ENCODE peak calls at places on chromosome 16, in eight cellular contexts. D is activated naive CD4-positive, alpha-beta T cell treated with anti-CD3 and anti-CD28 coated beads for 36 hours; V is progenitor cell of endocrine pancreas; C is OCI-LY7; T is nucleus accumbens; S is hypothalamus; N is NCI-H1436; E is T-cell. K is an unnamed sample.

GRCh38 chr16:278863-279366 is 1.5 kb upstream of the ARHGDIG start:
- DNase-seq in D (peak), V (no peak), C (peak), T (no peak), S (no peak), N (peak), E (peak), K (no peak)

GRCh38 chr16:85560932-85561247 is 52.2 kb upstream of the GSE1 start:
- DNase-seq in D (no peak), V (no peak), C (no peak), T (no peak), S (no peak), N (no peak), E (no peak), K (no peak)

GRCh38 chr16:85234310-85235235 is 122.3 kb upstream of the CIBAR2 start:
- DNase-seq in D (no peak), V (peak), C (no peak), T (no peak), S (no peak), N (no peak), E (no peak), K (peak)

GRCh38 chr16:56691885-56692284 is 9.6 kb downstream of the MT1X start:
- DNase-seq in D (no peak), V (no peak), C (no peak), T (no peak), S (no peak), N (no peak), E (no peak), K (peak)

GRCh38 chr16:89349947-89350633 is 132.6 kb downstream of the ZNF778 start:
- DNase-seq in D (peak), V (no peak), C (no peak), T (no peak), S (no peak), N (no peak), E (no peak), K (no peak)

GRCh38 chr16:75483222-75483621 is 12.0 kb downstream of the CHST6 start:
- DNase-seq in D (no peak), V (no peak), C (no peak), T (no peak), S (no peak), N (no peak), E (no peak), K (no peak)

GRCh38 chr16:53913082-53913870 is 209.3 kb downstream of the FTO start:
- DNase-seq in D (peak), V (no peak), C (no peak), T (peak), S (no peak), N (no peak), E (no peak), K (no peak)

GRCh38 chr16:70523013-70523620 is at the start of gene COG4:
- DNase-seq in D (peak), V (peak), C (peak), T (peak), S (peak), N (peak), E (peak), K (peak)

GRCh38 chr16:4376126-4376819 is 4.6 kb downstream of the VASN start:
- DNase-seq in D (no peak), V (no peak), C (no peak), T (peak), S (peak), N (no peak), E (no peak), K (peak)

GRCh38 chr16:11797166-11797956 is at the start of gene ZC3H7A:
- DNase-seq in D (peak), V (peak), C (peak), T (peak), S (peak), N (peak), E (peak), K (peak)

GRCh38 chr16:59385953-59386352 is 651.8 kb upstream of the GOT2 start:
- DNase-seq in D (no peak), V (no peak), C (no peak), T (no peak), S (no peak), N (no peak), E (no peak), K (no peak)

GRCh38 chr16:15452456-15452855 is 18.1 kb downstream of the BMERB1 start:
- DNase-seq in D (no peak), V (no peak), C (no peak), T (no peak), S (no peak), N (no peak), E (no peak), K (no peak)

GRCh38 chr16:48321307-48322036 is 63.7 kb downstream of the SIAH1 start:
- DNase-seq in D (peak), V (no peak), C (no peak), T (no peak), S (no peak), N (no peak), E (no peak), K (no peak)

GRCh38 chr16:48745541-48745940 is 135.6 kb upstream of the N4BP1 start:
- DNase-seq in D (no peak), V (no peak), C (no peak), T (no peak), S (no peak), N (no peak), E (no peak), K (no peak)

GRCh38 chr16:85535352-85536072 is 77.6 kb upstream of the GSE1 start:
- DNase-seq in D (no peak), V (no peak), C (no peak), T (no peak), S (no peak), N (no peak), E (no peak), K (peak)

GRCh38 chr16:29678691-29679267 is at the start of gene QPRT:
- DNase-seq in D (no peak), V (peak), C (peak), T (no peak), S (peak), N (no peak), E (no peak), K (peak)

GRCh38 chr16:4182581-4183257 is 59.2 kb downstream of the SRL start:
- DNase-seq in D (no peak), V (no peak), C (no peak), T (no peak), S (no peak), N (no peak), E (no peak), K (no peak)

GRCh38 chr16:79519448-79519847 is 81.1 kb downstream of the MAF start:
- DNase-seq in D (no peak), V (no peak), C (no peak), T (no peak), S (no peak), N (no peak), E (no peak), K (no peak)

GRCh38 chr16:4846503-4846900 is 586 bp downstream of the GLYR1 start:
- DNase-seq in D (peak), V (peak), C (peak), T (peak), S (no peak), N (no peak), E (peak), K (peak)

GRCh38 chr16:1152123-1152638 is 725 bp upstream of the CACNA1H start:
- DNase-seq in D (peak), V (no peak), C (no peak), T (no peak), S (no peak), N (peak), E (peak), K (no peak)

GRCh38 chr16:79691001-79691400 is 90.5 kb upstream of the MAF start:
- DNase-seq in D (no peak), V (no peak), C (no peak), T (no peak), S (no peak), N (no peak), E (no peak), K (no peak)

GRCh38 chr16:59181821-59182420 is 447.8 kb upstream of the GOT2 start:
- DNase-seq in D (no peak), V (no peak), C (no peak), T (no peak), S (no peak), N (no peak), E (no peak), K (no peak)

GRCh38 chr16:68711421-68712139 is 25.5 kb upstream of the CDH1 start:
- DNase-seq in D (peak), V (no peak), C (no peak), T (no peak), S (no peak), N (no peak), E (no peak), K (no peak)

GRCh38 chr16:24070851-24071250 is 185.3 kb upstream of the CACNG3 start:
- DNase-seq in D (peak), V (peak), C (peak), T (no peak), S (no peak), N (peak), E (no peak), K (peak)

GRCh38 chr16:82627811-82628339 is 1.1 kb downstream of the CDH13 start:
- DNase-seq in D (no peak), V (peak), C (no peak), T (no peak), S (no peak), N (no peak), E (no peak), K (no peak)

GRCh38 chr16:31508706-31509523 is 724 bp upstream of the RUSF1 start:
- DNase-seq in D (no peak), V (no peak), C (no peak), T (no peak), S (no peak), N (no peak), E (no peak), K (no peak)

GRCh38 chr16:22400899-22401298 is 26.5 kb upstream of the CDR2 start:
- DNase-seq in D (no peak), V (no peak), C (no peak), T (no peak), S (no peak), N (no peak), E (no peak), K (no peak)

GRCh38 chr16:27649021-27649420 is 99.1 kb downstream of the KATNIP start:
- DNase-seq in D (no peak), V (no peak), C (no peak), T (no peak), S (no peak), N (no peak), E (no peak), K (no peak)

K was measured in left colon.